ENCODE peak calls at places on chromosomes 5 and 9, in five cellular contexts. N is GM23338; B is body of pancreas; R is breast epithelium; C is CD8-positive, alpha-beta T cell. O is an unnamed sample. For H3K4me1, the result is how much of the 10 kb centered on the place peaks cover.

GRCh38 chr9:102521097-102521755 is 473.9 kb upstream of the CYLC2 start:
- DNase-seq in N (no peak), B (no peak), R (no peak), C (no peak), O (no peak)

GRCh38 chr5:132013711-132014110 is 2.3 kb upstream of the ACSL6 start:
- DNase-seq in N (no peak), B (no peak), R (no peak), C (peak), O (no peak)

GRCh38 chr9:33372900-33373299 is 29.5 kb downstream of the AQP7 start:
- DNase-seq in N (no peak), B (no peak), R (no peak), C (no peak), O (no peak)

GRCh38 chr5:98454904-98455303 is 318.6 kb upstream of the RGMB start:
- DNase-seq in N (no peak), B (no peak), R (no peak), C (no peak), O (no peak)

GRCh38 chr5:1515311-1515920 is 8.3 kb downstream of the LPCAT1 start:
- DNase-seq in N (peak), B (peak), R (peak), C (peak), O (peak)

GRCh38 chr9:116756995-116757394 is 69.9 kb downstream of the TRIM32 start:
- DNase-seq in N (no peak), B (no peak), R (no peak), C (no peak), O (no peak)

GRCh38 chr5:36489505-36489904 is 116.9 kb upstream of the SLC1A3 start:
- DNase-seq in N (no peak), B (no peak), R (no peak), C (no peak), O (no peak)

GRCh38 chr5:155700333-155700732 is 626.6 kb upstream of the SGCD start:
- DNase-seq in N (peak), B (no peak), R (no peak), C (no peak), O (no peak)

GRCh38 chr9:93952119-93952783 is 2.9 kb downstream of the BARX1 start:
- DNase-seq in N (peak), B (no peak), R (no peak), C (no peak), O (no peak)

GRCh38 chr5:150111121-150111520 is 24.8 kb upstream of the CSF1R start:
- DNase-seq in N (no peak), B (no peak), R (no peak), C (no peak), O (peak)
- H3K4me1 ChIP-seq in N (under half), B (under half), R (under half), C (under half), O (under half)

GRCh38 chr5:129097498-129098296 is 3.1 kb downstream of the ISOC1 start:
- DNase-seq in N (no peak), B (no peak), R (no peak), C (no peak), O (no peak)

GRCh38 chr5:129098488-129099183 is 4.1 kb downstream of the ISOC1 start:
- DNase-seq in N (no peak), B (no peak), R (no peak), C (no peak), O (no peak)

GRCh38 chr5:129094087-129094923 is at the start of gene ISOC1:
- DNase-seq in N (peak), B (peak), R (peak), C (peak), O (peak)

GRCh38 chr5:129096382-129096991 is 1.9 kb downstream of the ISOC1 start:
- DNase-seq in N (peak), B (no peak), R (no peak), C (no peak), O (no peak)

DNA sequence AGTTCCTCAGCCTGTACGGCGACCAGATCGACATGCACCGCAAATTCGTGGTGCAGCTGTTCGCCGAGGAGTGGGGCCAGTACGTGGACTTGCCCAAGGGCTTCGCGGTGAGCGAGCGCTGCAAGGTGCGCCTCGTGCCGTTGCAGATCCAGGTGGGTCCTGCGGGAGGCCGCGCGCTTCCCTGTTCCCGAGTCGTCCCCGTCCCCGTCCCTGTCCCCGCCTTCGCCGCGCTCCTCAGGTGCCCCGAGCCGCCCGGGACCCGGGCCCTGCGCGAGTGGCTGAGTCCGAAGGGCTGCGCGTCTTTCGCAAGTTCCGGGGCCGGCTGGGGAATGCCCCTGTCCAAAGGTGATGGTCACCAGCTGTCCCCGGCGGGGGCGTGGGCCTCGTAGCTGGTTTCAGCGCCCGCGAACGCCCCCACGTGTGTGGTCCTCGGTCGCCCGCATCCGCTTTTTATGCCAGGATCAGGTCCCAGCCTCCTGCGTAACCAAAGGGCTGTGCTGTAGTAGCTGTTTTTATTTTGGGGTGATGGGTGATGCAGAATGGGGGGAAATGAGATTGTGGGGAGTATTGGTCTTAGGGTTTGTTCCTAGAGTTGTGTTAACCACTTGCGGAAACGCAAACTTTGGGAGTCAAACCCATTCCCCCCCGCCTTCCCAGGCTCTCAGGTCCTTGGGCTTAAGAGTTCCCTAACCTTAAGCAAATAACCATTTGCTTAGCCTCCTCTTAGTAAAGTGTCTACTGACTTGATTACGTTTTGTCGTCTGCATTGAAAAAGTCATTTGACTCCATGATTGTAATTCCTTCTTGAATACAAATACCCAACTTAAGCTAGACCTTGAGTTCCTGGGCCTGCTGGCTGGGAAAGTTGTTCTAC is 612 bp downstream of the ISOC1 start:
- DNase-seq in N (peak), B (peak), R (peak), C (peak), O (peak)
- TF ChIP-seq CTCF in N (no peak), B (no peak), R (no peak), C (peak), O (no peak)

GRCh38 chr9:109101202-109101595 is 18.5 kb downstream of the TMEM245 start:
- DNase-seq in N (no peak), B (no peak), R (no peak), C (no peak), O (no peak)
- H3K4me1 ChIP-seq in N (under half), B (half or more), R (under half), C (half or more), O (under half)

GRCh38 chr5:22319798-22320197 is 533.3 kb downstream of the CDH12 start:
- DNase-seq in N (peak), B (no peak), R (no peak), C (no peak), O (no peak)
- TF ChIP-seq CTCF in N (peak), B (no peak), R (no peak), C (no peak), O (no peak)

GRCh38 chr9:134403682-134404301 is 77.5 kb downstream of the RXRA start:
- DNase-seq in N (no peak), B (peak), R (no peak), C (peak), O (peak)

GRCh38 chr9:134406366-134407122 is 80.3 kb downstream of the RXRA start:
- DNase-seq in N (no peak), B (no peak), R (no peak), C (no peak), O (no peak)

GRCh38 chr9:134403292-134403681 is 77.0 kb downstream of the RXRA start:
- DNase-seq in N (no peak), B (no peak), R (no peak), C (no peak), O (no peak)

GRCh38 chr9:134405527-134405926 is 79.3 kb downstream of the RXRA start:
- DNase-seq in N (no peak), B (no peak), R (no peak), C (no peak), O (no peak)

GRCh38 chr9:134404376-134405358 is 78.4 kb downstream of the RXRA start:
- DNase-seq in N (no peak), B (no peak), R (no peak), C (no peak), O (no peak)
- H3K4me1 ChIP-seq in N (under half), B (half or more), R (under half), C (half or more), O (under half)

DNA sequence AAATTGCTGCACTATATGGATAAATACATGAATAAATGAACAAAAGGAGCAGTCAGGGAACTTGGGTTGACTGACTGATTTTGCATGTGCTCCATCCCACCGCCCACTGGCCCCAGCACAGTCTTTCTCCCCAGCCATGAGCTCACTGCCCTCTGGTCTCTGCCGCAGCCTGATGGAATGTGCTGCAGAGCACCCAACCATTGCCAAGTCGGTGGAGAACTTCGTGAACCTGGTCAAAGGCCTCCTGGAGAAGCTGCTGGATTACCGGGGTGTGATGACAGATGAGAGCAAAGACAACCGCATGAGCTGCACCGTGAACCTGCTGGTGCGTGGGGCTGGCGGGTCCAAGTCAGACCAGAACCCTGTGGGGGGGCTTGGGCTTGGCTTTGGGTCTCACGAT is 53.9 kb upstream of the INSYN2B start:
- DNase-seq in N (no peak), B (no peak), R (no peak), C (no peak), O (no peak)
- TF ChIP-seq CTCF in N (no peak), B (no peak), R (no peak), C (no peak), O (no peak)

GRCh38 chr5:80175337-80175736 is 80.5 kb downstream of the SERINC5 start:
- DNase-seq in N (no peak), B (no peak), R (no peak), C (no peak), O (no peak)
- H3K4me1 ChIP-seq in N (under half), B (under half), R (under half), C (under half), O (under half)

GRCh38 chr9:107155244-107155817 is 127.7 kb upstream of the RAD23B start:
- DNase-seq in N (peak), B (no peak), R (no peak), C (no peak), O (no peak)

GRCh38 chr9:107154766-107155165 is 128.3 kb upstream of the RAD23B start:
- DNase-seq in N (no peak), B (no peak), R (no peak), C (no peak), O (no peak)

GRCh38 chr9:107154291-107154690 is 128.8 kb upstream of the RAD23B start:
- DNase-seq in N (no peak), B (no peak), R (no peak), C (no peak), O (no peak)

GRCh38 chr9:107161338-107161737 is 121.7 kb upstream of the RAD23B start:
- DNase-seq in N (no peak), B (no peak), R (no peak), C (no peak), O (no peak)

DNA sequence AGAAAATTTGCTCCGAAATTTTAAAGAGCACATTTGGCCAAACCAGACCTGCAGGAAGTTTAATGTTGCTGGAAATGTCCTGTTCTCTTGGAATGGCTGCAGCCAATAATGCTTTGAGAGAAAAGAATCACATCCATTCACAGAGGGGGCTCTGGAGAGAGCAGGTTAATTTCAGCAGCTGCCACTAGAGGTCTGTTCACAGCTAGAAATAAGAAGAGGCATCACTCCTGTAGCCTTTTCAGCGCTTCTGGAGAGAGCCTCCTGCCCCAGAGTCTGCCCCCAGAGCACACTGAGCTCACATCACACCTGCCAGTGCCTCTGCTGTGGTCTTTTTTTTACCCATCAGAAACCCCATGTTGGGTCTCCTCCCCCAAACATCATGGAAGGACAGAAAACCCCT is 124.8 kb upstream of the RAD23B start:
- DNase-seq in N (peak), B (no peak), R (no peak), C (no peak), O (no peak)
- TF ChIP-seq CTCF in N (peak), B (no peak), R (no peak), C (no peak), O (no peak)

GRCh38 chr9:127118597-127119318 is 3.7 kb downstream of the ANGPTL2 start:
- DNase-seq in N (no peak), B (no peak), R (peak), C (no peak), O (no peak)

GRCh38 chr9:127114606-127115005 is 7.8 kb downstream of the ANGPTL2 start:
- DNase-seq in N (no peak), B (no peak), R (no peak), C (no peak), O (no peak)

GRCh38 chr9:127116946-127117345 is 5.5 kb downstream of the ANGPTL2 start:
- DNase-seq in N (no peak), B (no peak), R (no peak), C (no peak), O (no peak)

GRCh38 chr9:127117801-127118200 is 4.6 kb downstream of the ANGPTL2 start:
- DNase-seq in N (no peak), B (no peak), R (no peak), C (no peak), O (no peak)

DNA sequence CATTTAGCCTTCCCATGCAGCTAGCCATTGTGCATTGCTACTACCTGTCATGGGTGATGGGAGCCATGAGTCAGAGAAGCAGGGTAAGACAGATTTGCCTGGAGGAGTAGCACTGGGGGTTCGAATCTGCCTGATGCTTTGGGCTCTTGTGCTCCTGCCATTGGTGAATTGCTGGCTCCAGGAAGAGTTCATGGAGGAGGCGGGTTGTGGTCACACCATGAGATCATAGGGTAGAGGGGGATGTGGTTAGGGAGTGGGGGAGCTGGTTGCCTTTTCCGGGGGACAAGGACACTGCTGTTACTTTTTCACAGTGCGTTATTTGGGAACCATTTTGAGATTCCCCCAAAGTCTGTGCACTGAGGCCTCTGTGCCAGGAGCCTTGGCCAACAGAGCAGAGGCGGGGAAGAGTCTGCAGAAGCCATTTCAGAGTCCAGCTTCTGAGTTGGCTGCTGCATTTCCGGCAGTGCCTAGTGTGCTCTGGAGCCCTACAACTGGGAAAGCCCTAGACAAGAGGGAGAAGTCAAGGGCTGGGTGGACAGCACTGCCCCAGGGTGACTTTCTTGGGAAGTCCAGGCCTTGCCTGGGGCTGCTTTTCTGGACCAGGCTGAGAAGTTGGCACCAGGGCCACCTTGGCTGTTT is 6.2 kb downstream of the ANGPTL2 start:
- DNase-seq in N (no peak), B (no peak), R (no peak), C (no peak), O (no peak)
- H3K4me1 ChIP-seq in N (under half), B (under half), R (under half), C (under half), O (under half)